ENCODE peak calls at places on chromosomes 5 and 9, in seven cellular contexts. P is gastrocnemius medialis, O is GM23338, B is foreskin keratinocyte, A is fibroblast of lung, I is heart right ventricle, V is HCT116. L is an unnamed sample. For H3K4me1, the result is how much of the 10 kb centered on the place peaks cover.

GRCh38 chr5:140041492-140042421 is 1.3 kb downstream of the NRG2 start:
- DNase-seq in A (peak), P (peak), O (peak), I (peak), B (no peak), V (no peak), L (peak)

GRCh38 chr5:149317281-149318048 is 27.8 kb upstream of the GRPEL2 start:
- DNase-seq in O (peak), B (no peak), A (peak), I (no peak), V (peak), P (no peak), L (no peak)

GRCh38 chr9:22308177-22308576 is 138.4 kb upstream of the DMRTA1 start:
- DNase-seq in I (no peak), B (no peak), V (no peak), O (no peak), A (no peak), P (no peak), L (no peak)

GRCh38 chr9:20990867-20991266 is 40.6 kb downstream of the HACD4 start:
- DNase-seq in A (no peak), P (peak), V (no peak), B (no peak), O (no peak), I (no peak), L (no peak)

GRCh38 chr9:78074385-78075291 is 43.0 kb upstream of the GNAQ start:
- DNase-seq in I (no peak), V (no peak), B (no peak), O (no peak), A (no peak), P (no peak), L (no peak)

GRCh38 chr9:34993502-34994428 is 4.2 kb downstream of the DNAJB5 start:
- DNase-seq in V (no peak), B (no peak), O (peak), I (peak), A (peak), P (peak), L (peak)

GRCh38 chr5:78512440-78512839 is 136.1 kb downstream of the LHFPL2 start:
- DNase-seq in A (no peak), V (no peak), O (no peak), I (no peak), B (no peak), P (no peak), L (no peak)

GRCh38 chr9:95171001-95171400 is 146.5 kb downstream of the FANCC start:
- DNase-seq in I (no peak), V (no peak), A (peak), O (peak), P (no peak), B (peak), L (no peak)

GRCh38 chr9:15873573-15874177 is 320.8 kb downstream of the CCDC171 start:
- DNase-seq in O (peak), V (peak), I (no peak), A (peak), P (no peak), B (no peak), L (no peak)

GRCh38 chr5:36373527-36374086 is 71.9 kb upstream of the RANBP3L start:
- DNase-seq in I (peak), V (no peak), P (peak), O (no peak), B (peak), A (peak), L (peak)

GRCh38 chr5:89267764-89268163 is 384.8 kb upstream of the MEF2C start:
- DNase-seq in V (no peak), I (no peak), B (no peak), P (no peak), O (no peak), A (no peak), L (no peak)

DNA sequence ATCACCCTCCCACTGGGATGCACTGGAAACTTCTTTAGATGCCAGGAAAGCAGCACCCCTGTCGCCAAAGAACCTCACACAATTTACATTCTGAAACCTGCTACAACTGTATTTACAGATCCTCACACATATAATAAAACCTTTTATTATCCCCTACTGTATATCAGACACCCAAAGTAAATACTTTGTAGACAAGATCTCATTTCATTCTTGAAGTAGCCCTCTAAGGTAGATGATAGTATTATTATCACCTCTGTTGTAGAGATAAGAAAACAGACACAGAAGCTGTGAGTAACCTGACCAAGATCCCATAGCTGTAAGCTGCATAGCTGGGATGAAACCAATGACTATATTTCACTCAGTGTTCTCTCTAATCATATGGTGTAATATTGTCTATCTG is 1.9 kb upstream of the BSPRY start:
- DNase-seq in I (no peak), V (no peak), P (no peak), B (no peak), O (no peak), A (no peak), L (no peak)
- TF ChIP-seq CTCF in I (no peak), V (no peak), P (no peak), B (no peak), O (no peak), A (no peak), L (no peak)

GRCh38 chr5:14273207-14273767 is 130.1 kb downstream of the TRIO start:
- DNase-seq in O (no peak), I (no peak), P (no peak), A (no peak), B (no peak), V (no peak), L (no peak)
- H3K4me1 ChIP-seq in O (under half), I (under half), P (under half), A (under half), B (under half), V (under half), L (under half)

DNA sequence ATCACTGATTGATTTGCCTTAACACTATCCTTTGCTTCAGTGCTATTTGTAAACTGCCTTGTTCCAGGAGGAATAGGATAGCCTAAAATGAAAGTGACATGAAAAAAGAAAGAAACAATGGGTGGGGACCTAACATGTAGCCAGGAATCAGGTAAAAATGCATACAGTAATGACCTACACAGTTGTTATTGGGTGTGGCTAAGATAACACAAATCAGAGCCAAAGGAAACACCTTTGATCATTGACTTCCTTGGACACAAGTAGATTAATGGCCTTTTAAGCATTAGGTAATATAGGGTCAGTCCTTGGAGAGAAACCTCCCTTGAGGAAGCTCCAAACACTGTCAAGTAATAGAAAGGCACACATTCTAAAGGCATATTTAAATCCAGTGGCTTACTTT is 220.4 kb downstream of the TRPM3 start:
- DNase-seq in O (no peak), B (no peak), A (no peak), P (no peak), V (no peak), I (no peak), L (no peak)
- TF ChIP-seq CTCF in O (no peak), B (no peak), A (no peak), P (no peak), V (no peak), I (no peak), L (no peak)

GRCh38 chr9:130664191-130665028 is at the start of gene PRDM12:
- DNase-seq in P (no peak), B (no peak), I (no peak), V (no peak), O (peak), A (no peak), L (no peak)

GRCh38 chr9:130665029-130665430 is 636 bp downstream of the PRDM12 start:
- DNase-seq in P (no peak), A (no peak), V (no peak), B (no peak), I (no peak), O (no peak), L (no peak)

GRCh38 chr9:130662099-130662926 is 2.1 kb upstream of the PRDM12 start:
- DNase-seq in O (peak), B (no peak), V (no peak), A (no peak), P (no peak), I (no peak), L (no peak)

GRCh38 chr9:130662927-130663257 is 1.5 kb upstream of the PRDM12 start:
- DNase-seq in A (no peak), V (no peak), P (no peak), I (no peak), B (no peak), O (peak), L (no peak)

GRCh38 chr9:130663258-130664171 is 879 bp upstream of the PRDM12 start:
- DNase-seq in A (no peak), P (no peak), O (peak), I (no peak), B (no peak), V (no peak), L (no peak)
- H3K4me1 ChIP-seq in A (under half), P (under half), O (under half), I (half or more), B (under half), V (under half), L (under half)

DNA sequence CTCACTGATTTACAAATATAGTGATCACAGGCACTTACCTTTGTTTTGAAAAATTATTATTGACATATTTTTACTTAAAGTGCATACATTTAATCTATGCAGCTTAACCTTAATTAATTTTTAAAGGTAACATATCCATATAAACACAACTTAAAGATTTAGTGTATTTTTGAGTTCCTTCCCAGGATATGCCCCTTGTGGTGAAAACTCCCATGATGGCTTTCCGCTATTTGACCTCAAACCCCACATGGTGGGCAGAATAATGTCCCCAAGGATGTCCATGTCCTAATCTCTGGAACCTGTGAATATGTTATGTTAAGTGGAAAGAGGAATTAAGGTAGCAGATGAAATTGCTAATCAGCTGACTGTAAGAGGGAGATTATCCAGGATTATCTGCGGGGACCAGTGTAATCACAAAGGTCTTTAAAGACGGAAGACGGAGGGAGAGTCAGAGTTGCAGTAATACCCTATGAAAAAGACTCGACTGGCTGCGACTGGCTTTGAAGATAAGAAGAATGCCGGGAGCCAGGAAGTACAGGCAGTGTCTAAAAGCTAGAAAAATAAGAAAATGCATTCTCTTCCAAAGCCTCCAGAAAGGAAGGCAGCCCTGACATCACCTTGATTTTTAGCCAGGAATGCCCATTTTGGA is 193.9 kb downstream of the ICE1 start:
- DNase-seq in O (no peak), V (no peak), A (no peak), I (no peak), B (no peak), P (no peak), L (no peak)
- TF ChIP-seq CTCF in O (no peak), V (peak), A (no peak), I (no peak), B (no peak), P (no peak), L (no peak)

GRCh38 chr9:117718085-117718484 is 13.9 kb downstream of the TLR4 start:
- DNase-seq in B (no peak), I (no peak), A (no peak), V (no peak), O (no peak), P (no peak), L (no peak)

GRCh38 chr9:117720066-117720465 is 15.9 kb downstream of the TLR4 start:
- DNase-seq in V (no peak), P (no peak), A (no peak), I (no peak), B (no peak), O (no peak), L (no peak)

GRCh38 chr9:117720555-117720954 is 16.4 kb downstream of the TLR4 start:
- DNase-seq in P (peak), A (no peak), I (peak), B (no peak), V (no peak), O (no peak), L (peak)

GRCh38 chr9:117718701-117719100 is 14.5 kb downstream of the TLR4 start:
- DNase-seq in B (no peak), O (no peak), A (no peak), V (no peak), P (no peak), I (no peak), L (no peak)

GRCh38 chr9:117719161-117719560 is 15.0 kb downstream of the TLR4 start:
- DNase-seq in V (no peak), I (no peak), A (no peak), B (no peak), P (no peak), O (no peak), L (no peak)
- H3K4me1 ChIP-seq in V (under half), I (half or more), A (under half), B (under half), P (under half), O (under half), L (under half)